ENCODE peak calls at places on chromosomes 13 and 19, in ten cellular contexts. O is activated naive CD4-positive, alpha-beta T cell treated with Interleukin-2 at 50 U/mL for 16 hours; T is activated CD4-positive, alpha-beta T cell treated with anti-CD3 and anti-CD28 coated beads, Interleukin-2, amount 50 U/mL, for 48 hours; W is GM12878; I is nucleus accumbens; K is breast epithelium; G is nephron progenitor cell; N is germinal center; Q is Peyer's patch; A is central memory CD4-positive, alpha-beta T cell. M is an unnamed sample.

GRCh38 chr13:111046590-111047141 is 68.4 kb upstream of the ARHGEF7 start:
- DNase-seq in K (no peak), G (no peak), T (no peak), O (no peak), Q (no peak), W (peak; percentile 36), A (no peak), I (no peak), N (no peak), M (no peak)

GRCh38 chr19:19514215-19514633 is 1.1 kb downstream of the TSSK6 start:
- DNase-seq in G (no peak), A (no peak), Q (no peak), K (no peak), N (no peak), T (no peak), O (no peak), I (no peak), W (no peak), M (peak; percentile 83)

GRCh38 chr13:42392180-42392579 is 120.2 kb downstream of the AKAP11 start:
- DNase-seq in A (no peak), I (no peak), Q (no peak), O (no peak), K (no peak), G (no peak), W (no peak), N (no peak), T (no peak), M (no peak)

GRCh38 chr13:23979361-23980159 is 82.3 kb upstream of the C1QTNF9B start:
- DNase-seq in A (peak; percentile 8), G (peak; percentile 74), N (peak; percentile 13), W (no peak), T (peak; percentile 21), Q (peak; percentile 70), O (peak; percentile 12), I (peak; percentile 80), K (peak; percentile 35), M (peak; percentile 75)

GRCh38 chr13:104831823-104832222 is 1703.6 kb downstream of the EFNB2 start:
- DNase-seq in Q (no peak), I (no peak), T (no peak), W (no peak), N (no peak), O (no peak), A (no peak), G (peak; percentile 10), K (no peak), M (no peak)

GRCh38 chr19:18588611-18589379 is at the start of gene REX1BD:
- DNase-seq in N (peak; percentile 79), I (peak; percentile 77), K (peak; percentile 59), Q (peak; percentile 90), A (peak; percentile 86), T (peak; percentile 86), W (peak; percentile 54), O (peak; percentile 87), G (peak; percentile 90), M (peak; percentile 85)

GRCh38 chr13:110503037-110503901 is 58.3 kb downstream of the RAB20 start:
- DNase-seq in G (no peak), W (no peak), I (no peak), T (no peak), Q (no peak), O (no peak), A (no peak), N (no peak), K (no peak), M (no peak)

GRCh38 chr19:28424662-28425430 is 788.1 kb downstream of the UQCRFS1 start:
- DNase-seq in N (no peak), I (no peak), Q (no peak), K (no peak), G (no peak), A (no peak), O (no peak), W (no peak), T (no peak), M (no peak)

GRCh38 chr13:42968906-42969305 is 23.1 kb downstream of the EPSTI1 start:
- DNase-seq in Q (peak; percentile 82), A (no peak), N (no peak), I (no peak), G (no peak), O (no peak), T (no peak), W (no peak), K (peak; percentile 28), M (no peak)

GRCh38 chr13:25980255-25980654 is 71.6 kb downstream of the SHISA2 start:
- DNase-seq in W (no peak), K (no peak), Q (no peak), O (no peak), A (no peak), T (no peak), G (peak; percentile 33), N (no peak), I (peak; percentile 12), M (peak; percentile 54)

GRCh38 chr13:31116224-31116623 is 45.5 kb downstream of the HSPH1 start:
- DNase-seq in A (no peak), I (no peak), Q (no peak), O (no peak), N (no peak), W (no peak), G (no peak), T (no peak), K (no peak), M (no peak)

GRCh38 chr13:80341098-80341701 is at the start of gene SPRY2:
- DNase-seq in O (peak; percentile 7), T (peak; percentile 44), Q (peak; percentile 94), G (peak; percentile 92), I (peak; percentile 89), W (no peak), N (peak; percentile 44), A (no peak), K (peak; percentile 91), M (peak; percentile 97)